ENCODE peak calls at places on chromosomes 2 and 18, in four cellular contexts. Y, X, N and O are unnamed samples.

GRCh38 chr18:46856975-46857374 is 60.3 kb downstream of the PIAS2 start:
- DNase-seq in X (no peak), N (no peak), Y (no peak), O (no peak)

GRCh38 chr2:12177052-12177994 is 430.9 kb downstream of the LPIN1 start:
- DNase-seq in N (peak), Y (no peak), X (peak), O (no peak)

GRCh38 chr2:231111987-231112386 is 12.9 kb downstream of the HTR2B start:
- DNase-seq in X (no peak), Y (no peak), N (peak), O (no peak)

GRCh38 chr2:10891848-10892247 is 19.9 kb upstream of the KCNF1 start:
- DNase-seq in X (no peak), Y (no peak), N (no peak), O (no peak)

GRCh38 chr2:127256381-127256780 is 36.3 kb upstream of the CYP27C1 start:
- DNase-seq in N (no peak), Y (no peak), X (no peak), O (no peak)

GRCh38 chr2:185658766-185659165 is 79.8 kb upstream of the FSIP2 start:
- DNase-seq in Y (no peak), N (no peak), X (no peak), O (no peak)

GRCh38 chr2:7774481-7774880 is 857.3 kb downstream of the RNF144A start:
- DNase-seq in X (no peak), N (no peak), Y (no peak), O (no peak)

GRCh38 chr18:35777042-35777441 is 195.4 kb upstream of the RMP24 start:
- DNase-seq in X (peak), Y (no peak), N (no peak), O (no peak)

GRCh38 chr18:24187049-24187448 is 48.2 kb downstream of the CABYR start:
- DNase-seq in Y (no peak), N (no peak), X (no peak), O (no peak)

GRCh38 chr18:40056085-40056484 is 1898.9 kb upstream of the PIK3C3 start:
- DNase-seq in X (no peak), Y (no peak), N (no peak), O (no peak)

GRCh38 chr2:67516899-67517530 is 119.9 kb downstream of the ETAA1 start:
- DNase-seq in N (peak), X (no peak), Y (no peak), O (no peak)

GRCh38 chr2:19870792-19871191 is 31.0 kb downstream of the TTC32 start:
- DNase-seq in N (no peak), Y (no peak), X (no peak), O (no peak)

GRCh38 chr18:4004176-4004829 is 450.8 kb downstream of the DLGAP1 start:
- DNase-seq in X (no peak), Y (no peak), N (peak), O (no peak)

GRCh38 chr18:4007846-4008245 is 447.3 kb downstream of the DLGAP1 start:
- DNase-seq in N (no peak), X (no peak), Y (no peak), O (no peak)
- H3K27ac ChIP-seq in N (no peak), X (no peak), Y (no peak), O (peak)

GRCh38 chr2:53315170-53315569 is 452.4 kb upstream of the CHAC2 start:
- DNase-seq in Y (no peak), X (no peak), N (no peak), O (no peak)

GRCh38 chr2:53314718-53315117 is 452.9 kb upstream of the CHAC2 start:
- DNase-seq in Y (no peak), N (no peak), X (no peak), O (no peak)

GRCh38 chr2:53312181-53312580 is 455.4 kb upstream of the CHAC2 start:
- DNase-seq in X (no peak), N (no peak), Y (no peak), O (no peak)

GRCh38 chr2:53317863-53318262 is 449.7 kb upstream of the CHAC2 start:
- DNase-seq in Y (no peak), N (peak), X (no peak), O (no peak)

GRCh38 chr2:53312721-53313120 is 454.9 kb upstream of the CHAC2 start:
- DNase-seq in N (no peak), X (no peak), Y (no peak), O (no peak)
- H3K27ac ChIP-seq in N (no peak), X (no peak), Y (no peak), O (no peak)

DNA sequence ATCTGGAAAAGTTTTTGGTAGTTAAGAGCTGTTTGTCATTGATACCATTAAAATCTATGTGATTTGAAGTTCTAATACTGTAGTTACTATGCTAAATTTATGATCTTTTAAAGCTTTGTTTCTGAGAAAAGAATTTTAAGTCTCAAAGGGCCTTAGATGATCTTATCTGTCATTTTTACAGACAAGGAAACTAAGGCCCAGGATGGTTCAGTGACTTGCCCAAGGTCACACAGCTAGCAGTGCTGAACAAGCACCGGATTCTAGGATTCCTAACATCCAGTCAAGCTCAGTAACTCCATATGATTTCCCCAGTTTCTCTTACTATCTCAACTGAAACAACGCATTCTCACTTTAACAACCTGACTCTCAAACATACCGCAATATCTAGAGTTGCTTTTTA is 37.7 kb downstream of the PELI1 start:
- DNase-seq in N (no peak), Y (no peak), X (no peak), O (no peak)
- H3K27ac ChIP-seq in N (no peak), Y (no peak), X (no peak), O (no peak)

GRCh38 chr2:84899181-84899580 is 6.3 kb upstream of the TMSB10 start:
- DNase-seq in Y (no peak), X (no peak), N (no peak), O (no peak)

GRCh38 chr2:84897773-84898172 is 7.7 kb upstream of the TMSB10 start:
- DNase-seq in Y (no peak), N (no peak), X (no peak), O (no peak)

GRCh38 chr2:84891355-84892010 is 10.6 kb upstream of the TRABD2A start:
- DNase-seq in N (no peak), Y (no peak), X (no peak), O (no peak)

GRCh38 chr2:84894131-84894586 is 11.3 kb upstream of the TMSB10 start:
- DNase-seq in X (peak), Y (no peak), N (no peak), O (no peak)

GRCh38 chr2:84894758-84895520 is 10.5 kb upstream of the TMSB10 start:
- DNase-seq in Y (no peak), N (peak), X (no peak), O (no peak)
- H3K27ac ChIP-seq in Y (no peak), N (peak), X (peak), O (no peak)

DNA sequence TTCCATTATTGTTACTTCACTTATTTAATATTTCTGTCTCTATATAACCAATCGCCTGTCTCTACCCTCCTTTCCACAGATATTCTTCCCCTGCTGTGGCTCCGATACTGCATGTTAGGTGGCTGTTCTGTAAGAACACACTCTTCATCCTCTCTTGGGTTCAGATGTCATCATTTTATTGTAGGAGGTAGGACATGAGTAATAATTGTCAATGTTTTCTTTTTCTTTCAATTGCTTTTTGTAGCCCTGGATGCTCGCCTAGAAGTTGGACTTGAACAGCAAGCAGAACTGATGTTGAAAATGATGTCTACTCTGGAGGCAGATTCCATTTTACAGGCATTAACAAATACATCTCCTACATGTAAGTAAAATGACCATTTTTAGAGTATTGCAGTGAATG is 128.6 kb downstream of the BIRC6 start:
- DNase-seq in X (no peak), Y (no peak), N (peak), O (no peak)
- H3K27ac ChIP-seq in X (no peak), Y (no peak), N (no peak), O (no peak)

GRCh38 chr2:173062806-173063205 is 12.8 kb upstream of the MAP3K20 start:
- DNase-seq in X (no peak), Y (no peak), N (peak), O (no peak)
- H3K27ac ChIP-seq in X (no peak), Y (no peak), N (no peak), O (no peak)

GRCh38 chr2:73089270-73090030 is 17.9 kb upstream of the SFXN5 start:
- DNase-seq in Y (peak), X (no peak), N (peak), O (no peak)
- H3K27ac ChIP-seq in Y (peak), X (no peak), N (peak), O (no peak)

GRCh38 chr2:237968048-237968862 is 1.4 kb downstream of the UBE2F start:
- DNase-seq in Y (peak), X (no peak), N (peak), O (peak)
- H3K27ac ChIP-seq in Y (no peak), X (no peak), N (no peak), O (peak)